ENCODE peak calls at places on chromosomes 11 and 22, in nine cellular contexts. V is hepatocyte, G is mammary epithelial cell, F is H9, M is DND-41, H is MM.1S, O is SK-N-SH, U is neural progenitor cell, J is fibroblast of lung. C is an unnamed sample. For H3K27me3, the result is how much of the 10 kb centered on the place peaks cover.

GRCh38 chr11:105100976-105101630 is 38.5 kb downstream of the CARD18 start:
- DNase-seq in V (no peak), G (peak), F (no peak), M (no peak), H (peak), O (no peak), U (no peak), J (no peak), C (no peak)

GRCh38 chr22:31652129-31652528 is 9.9 kb downstream of the PISD start:
- DNase-seq in V (no peak), G (no peak), F (no peak), M (no peak), H (no peak), O (no peak), U (no peak), J (no peak), C (no peak)

GRCh38 chr11:61900251-61900650 is 8.9 kb upstream of the FADS3 start:
- DNase-seq in V (no peak), G (no peak), F (no peak), M (no peak), H (no peak), O (no peak), U (no peak), J (no peak), C (no peak)

GRCh38 chr22:27115816-27116256 is 458.4 kb downstream of the MIAT start:
- DNase-seq in V (peak), G (peak), F (no peak), M (no peak), H (no peak), O (no peak), U (no peak), J (no peak), C (no peak)

GRCh38 chr11:5690216-5690615 is 626 bp downstream of the TRIM22 start:
- DNase-seq in V (no peak), G (peak), F (no peak), M (no peak), H (no peak), O (no peak), U (peak), J (peak), C (no peak)

GRCh38 chr11:5369793-5370192 is 13.8 kb upstream of the OR51M1 start:
- DNase-seq in V (no peak), G (no peak), F (no peak), M (no peak), H (peak), O (peak), U (peak), J (peak), C (peak)

GRCh38 chr22:46379301-46379930 is 43.9 kb downstream of the TRMU start:
- DNase-seq in V (peak), G (no peak), F (no peak), M (no peak), H (no peak), O (no peak), U (no peak), J (no peak), C (no peak)

GRCh38 chr11:84660257-84660656 is 966.9 kb downstream of the DLG2 start:
- DNase-seq in V (no peak), G (no peak), F (no peak), M (no peak), H (no peak), O (no peak), U (no peak), J (no peak), C (no peak)

GRCh38 chr11:92978226-92979111 is 9.0 kb downstream of the MTNR1B start:
- DNase-seq in V (peak), G (peak), F (no peak), M (no peak), H (no peak), O (peak), U (no peak), J (peak), C (no peak)

GRCh38 chr22:20430101-20430640 is 7.5 kb downstream of the SCARF2 start:
- DNase-seq in V (no peak), G (no peak), F (peak), M (no peak), H (no peak), O (no peak), U (no peak), J (no peak), C (no peak)

GRCh38 chr11:10743354-10744035 is 7.6 kb upstream of the CTR9 start:
- DNase-seq in V (peak), G (no peak), F (no peak), M (no peak), H (peak), O (no peak), U (no peak), J (no peak), C (no peak)

GRCh38 chr11:67482275-67482735 is 521 bp upstream of the AIP start:
- DNase-seq in V (no peak), G (no peak), F (no peak), M (peak), H (no peak), O (no peak), U (no peak), J (no peak), C (no peak)

GRCh38 chr22:30324008-30324730 is 2.6 kb downstream of the TBC1D10A start:
- DNase-seq in V (no peak), G (no peak), F (no peak), M (peak), H (no peak), O (no peak), U (no peak), J (peak), C (no peak)

GRCh38 chr11:79400717-79401330 is 40.0 kb downstream of the TENM4 start:
- DNase-seq in V (peak), G (peak), F (peak), M (peak), H (no peak), O (peak), U (peak), J (peak), C (peak)

GRCh38 chr11:111302298-111302697 is 4.0 kb downstream of the POU2AF3 start:
- DNase-seq in V (no peak), G (no peak), F (no peak), M (no peak), H (no peak), O (no peak), U (no peak), J (no peak), C (no peak)

GRCh38 chr11:7640826-7641225 is 32.5 kb downstream of the CYB5R2 start:
- DNase-seq in V (peak), G (no peak), F (no peak), M (no peak), H (no peak), O (no peak), U (no peak), J (no peak), C (no peak)

GRCh38 chr11:313304-313786 is 495 bp upstream of the IFITM1 start:
- DNase-seq in V (no peak), G (no peak), F (no peak), M (no peak), H (no peak), O (no peak), U (no peak), J (no peak), C (no peak)

GRCh38 chr11:3222941-3223905 is 4.6 kb upstream of the MRGPRG start:
- DNase-seq in V (no peak), G (no peak), F (peak), M (peak), H (peak), O (peak), U (no peak), J (no peak), C (no peak)

GRCh38 chr11:115180272-115180671 is 323.9 kb downstream of the CADM1 start:
- DNase-seq in V (no peak), G (no peak), F (no peak), M (no peak), H (no peak), O (no peak), U (peak), J (no peak), C (no peak)

GRCh38 chr11:63609536-63609935 is 4.7 kb downstream of the PLAAT3 start:
- DNase-seq in V (no peak), G (no peak), F (no peak), M (no peak), H (no peak), O (peak), U (no peak), J (no peak), C (no peak)

GRCh38 chr22:29727248-29727551 is 7.4 kb downstream of the CABP7 start:
- DNase-seq in V (peak), G (no peak), F (peak), M (peak), H (peak), O (peak), U (peak), J (peak), C (peak)

GRCh38 chr22:32335471-32335870 is 22.2 kb upstream of the RFPL3 start:
- DNase-seq in V (no peak), G (no peak), F (no peak), M (no peak), H (no peak), O (no peak), U (peak), J (no peak), C (no peak)

GRCh38 chr11:119518746-119519382 is 95.9 kb upstream of the THY1 start:
- DNase-seq in V (peak), G (peak), F (peak), M (peak), H (peak), O (no peak), U (peak), J (peak), C (peak)

GRCh38 chr11:96293109-96293508 is 49.9 kb downstream of the MAML2 start:
- DNase-seq in V (no peak), G (no peak), F (no peak), M (no peak), H (no peak), O (no peak), U (no peak), J (no peak), C (no peak)
- H3K27me3 ChIP-seq in V (under half), G (under half), F (under half), M (under half), H (under half), O (under half), U (under half), J (under half), C (under half)

GRCh38 chr11:48088682-48089050 is 108.3 kb downstream of the PTPRJ start:
- DNase-seq in V (no peak), G (no peak), F (no peak), M (no peak), H (no peak), O (no peak), U (no peak), J (no peak), C (no peak)

GRCh38 chr11:48085688-48086087 is 105.3 kb downstream of the PTPRJ start:
- DNase-seq in V (no peak), G (no peak), F (no peak), M (no peak), H (no peak), O (no peak), U (no peak), J (no peak), C (no peak)

GRCh38 chr11:48090174-48090573 is 109.8 kb downstream of the PTPRJ start:
- DNase-seq in V (no peak), G (no peak), F (no peak), M (no peak), H (no peak), O (no peak), U (no peak), J (no peak), C (no peak)

GRCh38 chr11:48087974-48088681 is 107.8 kb downstream of the PTPRJ start:
- DNase-seq in V (no peak), G (no peak), F (no peak), M (no peak), H (no peak), O (no peak), U (no peak), J (no peak), C (no peak)

GRCh38 chr11:48087422-48087821 is 107.1 kb downstream of the PTPRJ start:
- DNase-seq in V (no peak), G (no peak), F (no peak), M (no peak), H (no peak), O (no peak), U (no peak), J (no peak), C (no peak)
- H3K4me2 ChIP-seq in V (no peak), G (no peak), F (no peak), M (no peak), H (no peak), O (no peak), U (no peak), J (no peak), C (no peak)

GRCh38 chr22:40679964-40680818 is 907 bp downstream of the MCHR1 start:
- DNase-seq in V (peak), G (no peak), F (no peak), M (no peak), H (no peak), O (no peak), U (peak), J (no peak), C (peak)
- TF ChIP-seq CTCF in V (peak), G (peak), F (peak), M (no peak), H (no peak), O (no peak), U (no peak), J (peak), C (peak)

DNA sequence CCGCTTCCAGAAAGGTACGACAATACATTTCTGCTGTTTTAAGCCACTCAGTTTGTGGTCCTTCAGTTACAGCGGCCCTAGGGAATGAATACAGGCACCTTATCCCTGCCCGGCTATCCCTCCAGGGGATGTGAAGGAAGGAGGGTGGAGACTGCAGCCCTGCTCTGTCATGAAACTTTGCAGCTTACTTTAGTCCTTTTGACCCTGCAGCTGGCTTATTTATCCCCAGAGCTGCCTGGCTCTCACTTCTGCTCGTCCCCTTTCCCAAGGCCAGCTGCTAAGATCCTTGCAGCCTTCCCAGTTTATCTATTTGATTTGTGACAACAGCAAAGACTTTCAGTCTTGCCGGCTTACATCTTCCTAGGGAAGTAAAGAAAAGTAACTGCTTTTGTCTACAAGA is 55.2 kb downstream of the SC5D start:
- DNase-seq in V (no peak), G (no peak), F (no peak), M (no peak), H (no peak), O (peak), U (no peak), J (no peak), C (no peak)
- H3K27me3 ChIP-seq in V (under half), G (under half), F (under half), M (under half), H (under half), O (under half), U (under half), J (under half), C (under half)

GRCh38 chr11:83195649-83196048 is 2.1 kb downstream of the ANKRD42 start:
- DNase-seq in V (no peak), G (no peak), F (no peak), M (no peak), H (no peak), O (no peak), U (no peak), J (no peak), C (no peak)
- H3K4me2 ChIP-seq in V (peak), G (peak), F (no peak), M (peak), H (no peak), O (peak), U (no peak), J (peak), C (no peak)

GRCh38 chr22:42277988-42278776 is 7.7 kb upstream of the TCF20 start:
- DNase-seq in V (peak), G (no peak), F (no peak), M (no peak), H (peak), O (peak), U (peak), J (peak), C (no peak)
- TF ChIP-seq CTCF in V (peak), G (peak), F (peak), M (peak), H (peak), O (no peak), U (peak), J (no peak), C (peak)

GRCh38 chr11:47891886-47892285 is 43.7 kb upstream of the NUP160 start:
- DNase-seq in V (no peak), G (no peak), F (no peak), M (no peak), H (no peak), O (no peak), U (no peak), J (no peak), C (no peak)

GRCh38 chr11:47886096-47886495 is 37.9 kb upstream of the NUP160 start:
- DNase-seq in V (peak), G (peak), F (no peak), M (peak), H (no peak), O (no peak), U (no peak), J (peak), C (no peak)

GRCh38 chr11:47895035-47895434 is 46.9 kb upstream of the NUP160 start:
- DNase-seq in V (no peak), G (no peak), F (no peak), M (no peak), H (no peak), O (no peak), U (no peak), J (no peak), C (no peak)

GRCh38 chr11:47887910-47888569 is 39.9 kb upstream of the NUP160 start:
- DNase-seq in V (no peak), G (no peak), F (no peak), M (no peak), H (no peak), O (no peak), U (no peak), J (no peak), C (no peak)

GRCh38 chr11:47889714-47890441 is 41.7 kb upstream of the NUP160 start:
- DNase-seq in V (no peak), G (no peak), F (no peak), M (peak), H (no peak), O (no peak), U (no peak), J (no peak), C (no peak)
- H3K27me3 ChIP-seq in V (under half), G (under half), F (under half), M (under half), H (under half), O (under half), U (under half), J (under half), C (under half)

GRCh38 chr11:70471254-70471653 is 72.9 kb downstream of the CTTN start:
- DNase-seq in V (peak), G (no peak), F (peak), M (peak), H (peak), O (peak), U (peak), J (peak), C (peak)

GRCh38 chr11:70473186-70473872 is 75.0 kb downstream of the CTTN start:
- DNase-seq in V (no peak), G (no peak), F (no peak), M (no peak), H (no peak), O (no peak), U (no peak), J (no peak), C (no peak)

GRCh38 chr11:70473873-70474690 is 75.8 kb downstream of the CTTN start:
- DNase-seq in V (no peak), G (no peak), F (no peak), M (no peak), H (no peak), O (no peak), U (no peak), J (no peak), C (no peak)

GRCh38 chr11:70470127-70470526 is 71.8 kb downstream of the CTTN start:
- DNase-seq in V (no peak), G (no peak), F (no peak), M (peak), H (peak), O (no peak), U (no peak), J (peak), C (no peak)

GRCh38 chr11:70472240-70472639 is 73.9 kb downstream of the CTTN start:
- DNase-seq in V (no peak), G (no peak), F (no peak), M (no peak), H (no peak), O (no peak), U (no peak), J (no peak), C (no peak)
- H3K4me2 ChIP-seq in V (no peak), G (no peak), F (no peak), M (no peak), H (no peak), O (no peak), U (no peak), J (no peak), C (no peak)

DNA sequence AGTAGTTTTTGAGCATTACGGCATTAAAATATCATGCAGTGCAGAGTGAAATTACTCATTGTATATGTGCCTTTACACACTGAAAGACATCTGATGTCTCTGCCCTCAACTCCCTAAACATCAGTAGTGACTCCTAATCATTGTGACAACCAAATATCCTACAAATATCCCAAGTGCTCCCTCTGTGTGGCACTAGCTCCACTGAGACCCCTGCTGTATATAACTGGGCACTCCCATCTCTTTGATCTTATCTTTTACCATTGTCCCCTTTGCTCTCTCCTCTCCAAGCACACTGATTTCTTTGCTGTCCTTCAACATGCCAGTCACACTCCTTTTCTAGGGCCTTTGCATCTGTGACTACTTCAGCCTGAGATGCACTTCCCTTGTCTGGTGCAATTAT is 2.6 kb downstream of the SLC5A12 start:
- DNase-seq in V (no peak), G (no peak), F (no peak), M (no peak), H (no peak), O (no peak), U (peak), J (no peak), C (no peak)
- TF ChIP-seq CTCF in V (no peak), G (no peak), F (no peak), M (no peak), H (no peak), O (no peak), U (peak), J (no peak), C (peak)

DNA sequence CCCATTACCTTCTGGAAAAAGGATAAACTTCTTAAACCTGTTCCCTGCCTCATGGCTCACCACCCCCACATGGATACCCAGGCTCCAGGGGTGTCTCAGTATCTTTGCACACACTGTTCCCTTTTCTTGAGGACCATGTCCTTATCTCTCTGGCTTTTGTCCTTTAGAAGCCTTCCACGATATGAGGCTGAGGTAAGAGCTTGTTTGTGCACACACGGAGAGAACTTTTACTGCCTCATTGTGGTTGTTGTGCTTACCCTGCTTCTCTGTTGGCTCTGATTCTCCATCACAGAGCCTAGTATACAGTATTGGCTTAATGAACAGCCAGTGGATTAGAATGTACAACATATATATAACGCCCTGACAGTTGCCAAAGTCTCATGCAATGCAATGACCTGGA is 117.5 kb downstream of the PLEKHA7 start:
- DNase-seq in V (no peak), G (no peak), F (no peak), M (no peak), H (no peak), O (no peak), U (no peak), J (no peak), C (no peak)
- H3K27me3 ChIP-seq in V (under half), G (under half), F (under half), M (under half), H (under half), O (under half), U (under half), J (under half), C (under half)

C was measured in GM23338.